ENCODE peak calls at places on chromosomes 16 and 17, in seven cellular contexts. R is small intestine; W is CD8-positive, alpha-beta memory T cell; M is mammary epithelial cell; S is right atrium auricular region; E is trophoblast cell; Q is heart left ventricle. I is an unnamed sample. For H3K27me3, the result is how much of the 10 kb centered on the place peaks cover.

GRCh38 chr17:77610980-77611641 is 347.4 kb upstream of the TNRC6C start:
- DNase-seq in R (no peak), W (no peak), M (no peak), S (no peak), E (no peak), Q (no peak), I (peak)

GRCh38 chr16:69073181-69073669 is 32.2 kb upstream of the HAS3 start:
- DNase-seq in R (peak), W (no peak), M (peak), S (no peak), E (peak), Q (no peak), I (no peak)

GRCh38 chr17:64603987-64604386 is 58.1 kb downstream of the SMURF2 start:
- DNase-seq in R (no peak), W (no peak), M (no peak), S (no peak), E (no peak), Q (no peak), I (no peak)

GRCh38 chr16:23504453-23505179 is 5.7 kb downstream of the GGA2 start:
- DNase-seq in R (no peak), W (peak), M (peak), S (peak), E (peak), Q (peak), I (peak)

GRCh38 chr16:47978491-47979490 is 177.0 kb downstream of the ABCC12 start:
- DNase-seq in R (no peak), W (no peak), M (peak), S (no peak), E (peak), Q (no peak), I (no peak)

GRCh38 chr16:56930516-56931252 is 1.3 kb upstream of the HERPUD1 start:
- DNase-seq in R (peak), W (no peak), M (no peak), S (no peak), E (no peak), Q (no peak), I (no peak)

GRCh38 chr17:72126575-72127486 is 6.0 kb downstream of the SOX9 start:
- DNase-seq in R (peak), W (no peak), M (peak), S (no peak), E (peak), Q (no peak), I (no peak)

GRCh38 chr16:84137287-84137686 is 7.7 kb downstream of the HSDL1 start:
- DNase-seq in R (no peak), W (no peak), M (no peak), S (no peak), E (no peak), Q (no peak), I (no peak)

GRCh38 chr17:21452377-21453143 is 76.4 kb downstream of the KCNJ12 start:
- DNase-seq in R (peak), W (no peak), M (peak), S (peak), E (peak), Q (peak), I (peak)

GRCh38 chr16:23651943-23652468 is 10.7 kb downstream of the DCTN5 start:
- DNase-seq in R (no peak), W (no peak), M (no peak), S (no peak), E (no peak), Q (no peak), I (no peak)

GRCh38 chr17:19958023-19958422 is 19.6 kb downstream of the AKAP10 start:
- DNase-seq in R (no peak), W (no peak), M (peak), S (no peak), E (peak), Q (no peak), I (no peak)

GRCh38 chr16:52569296-52569695 is 22.4 kb upstream of the TOX3 start:
- DNase-seq in R (peak), W (no peak), M (no peak), S (no peak), E (no peak), Q (no peak), I (no peak)

GRCh38 chr16:31382485-31383161 is 10.5 kb upstream of the ITGAD start:
- DNase-seq in R (peak), W (peak), M (peak), S (peak), E (peak), Q (peak), I (peak)

GRCh38 chr16:87041732-87042131 is 275.5 kb downstream of the C16orf95 start:
- DNase-seq in R (no peak), W (no peak), M (no peak), S (no peak), E (no peak), Q (no peak), I (no peak)

GRCh38 chr17:77287432-77288068 is 146.8 kb downstream of the SEC14L1 start:
- DNase-seq in R (peak), W (no peak), M (peak), S (peak), E (peak), Q (peak), I (no peak)

GRCh38 chr16:4386452-4386813 is 14.8 kb downstream of the VASN start:
- DNase-seq in R (no peak), W (no peak), M (no peak), S (no peak), E (no peak), Q (no peak), I (no peak)

GRCh38 chr16:11188801-11189740 is 66.9 kb downstream of the SOCS1 start:
- DNase-seq in R (no peak), W (no peak), M (no peak), S (no peak), E (no peak), Q (no peak), I (no peak)

GRCh38 chr16:88905563-88905962 is 39.1 kb upstream of the PABPN1L start:
- DNase-seq in R (no peak), W (no peak), M (no peak), S (no peak), E (no peak), Q (no peak), I (no peak)

GRCh38 chr17:77316651-77317050 is 175.9 kb downstream of the SEC14L1 start:
- DNase-seq in R (no peak), W (no peak), M (no peak), S (no peak), E (no peak), Q (no peak), I (no peak)

GRCh38 chr16:77723108-77723514 is 797 bp downstream of the NUDT7 start:
- DNase-seq in R (no peak), W (peak), M (peak), S (no peak), E (peak), Q (peak), I (peak)

GRCh38 chr17:73017653-73018052 is 74.8 kb downstream of the SLC39A11 start:
- DNase-seq in R (no peak), W (no peak), M (no peak), S (no peak), E (peak), Q (no peak), I (no peak)

GRCh38 chr16:12450381-12450780 is 353.3 kb downstream of the CPPED1 start:
- DNase-seq in R (no peak), W (no peak), M (no peak), S (no peak), E (no peak), Q (no peak), I (no peak)

GRCh38 chr16:12453832-12454231 is 349.9 kb downstream of the CPPED1 start:
- DNase-seq in R (no peak), W (no peak), M (no peak), S (no peak), E (peak), Q (no peak), I (no peak)

GRCh38 chr16:12449374-12449773 is 354.3 kb downstream of the CPPED1 start:
- DNase-seq in R (no peak), W (no peak), M (no peak), S (no peak), E (no peak), Q (no peak), I (no peak)

GRCh38 chr16:12452549-12452948 is 351.1 kb downstream of the CPPED1 start:
- DNase-seq in R (no peak), W (no peak), M (no peak), S (no peak), E (no peak), Q (no peak), I (no peak)

GRCh38 chr16:12449795-12450194 is 353.9 kb downstream of the CPPED1 start:
- DNase-seq in R (no peak), W (no peak), M (peak), S (no peak), E (no peak), Q (no peak), I (no peak)
- H3K27me3 ChIP-seq in R (under half), W (under half), M (under half), S (under half), E (under half), Q (under half), I (under half)

DNA sequence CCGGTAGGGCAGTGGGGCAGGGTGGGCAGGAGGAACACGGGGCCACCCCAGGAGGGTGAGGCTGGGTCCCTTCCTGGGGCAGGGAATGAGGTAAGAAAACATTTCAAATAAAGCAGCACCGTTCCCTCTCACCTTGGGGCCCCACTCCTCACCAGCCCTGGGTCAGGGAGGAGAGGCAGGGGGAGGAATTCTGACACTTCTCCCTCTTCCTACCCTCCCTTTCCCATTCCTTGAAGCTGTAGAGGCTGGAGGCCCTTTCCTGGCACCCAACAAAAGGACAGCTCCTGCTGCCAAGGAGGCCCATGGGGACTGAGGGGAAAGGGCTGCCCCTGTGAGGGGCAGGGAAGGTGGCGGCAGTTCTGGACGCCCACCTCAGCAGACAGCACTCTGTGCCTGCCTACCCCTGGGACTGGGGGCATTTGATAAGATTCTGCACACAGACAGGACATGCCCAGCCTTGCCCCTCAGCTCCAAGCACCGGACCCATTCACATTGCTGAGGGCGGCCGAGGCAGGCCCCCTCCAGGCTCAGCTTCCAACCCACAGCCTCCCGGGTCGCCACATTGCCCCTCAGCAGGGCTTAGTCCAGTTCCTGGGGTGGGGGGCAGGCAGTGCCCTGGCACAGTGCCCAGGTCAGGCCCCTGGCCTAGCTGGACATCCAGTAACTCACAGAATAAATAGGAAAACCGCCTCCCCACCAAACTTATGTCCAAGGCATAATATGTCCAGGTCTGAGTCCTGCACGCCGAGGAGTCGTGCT is 6.2 kb downstream of the ATXN7L3 start:
- DNase-seq in R (no peak), W (no peak), M (no peak), S (no peak), E (no peak), Q (peak), I (no peak)
- H3K27ac ChIP-seq in R (peak), W (no peak), M (no peak), S (no peak), E (peak), Q (no peak), I (no peak)

GRCh38 chr17:8073627-8074485 is 13.7 kb downstream of the ALOX12B start:
- DNase-seq in R (peak), W (peak), M (peak), S (peak), E (peak), Q (peak), I (no peak)

GRCh38 chr17:8071496-8071895 is 16.0 kb downstream of the ALOX12B start:
- DNase-seq in R (no peak), W (no peak), M (no peak), S (no peak), E (no peak), Q (no peak), I (no peak)

GRCh38 chr17:8075081-8075480 is 12.4 kb downstream of the ALOX12B start:
- DNase-seq in R (no peak), W (no peak), M (no peak), S (no peak), E (no peak), Q (no peak), I (no peak)

GRCh38 chr17:8072339-8072726 is 15.2 kb downstream of the ALOX12B start:
- DNase-seq in R (no peak), W (no peak), M (no peak), S (no peak), E (no peak), Q (no peak), I (no peak)

GRCh38 chr17:8072727-8073461 is 14.6 kb downstream of the ALOX12B start:
- DNase-seq in R (no peak), W (no peak), M (no peak), S (no peak), E (no peak), Q (no peak), I (no peak)
- H3K27me3 ChIP-seq in R (under half), W (under half), M (under half), S (under half), E (under half), Q (half or more), I (under half)

GRCh38 chr17:45222273-45222993 is 748 bp downstream of the FMNL1 start:
- DNase-seq in R (no peak), W (no peak), M (no peak), S (no peak), E (no peak), Q (peak), I (no peak)

GRCh38 chr17:45220079-45220478 is 1.6 kb upstream of the FMNL1 start:
- DNase-seq in R (no peak), W (no peak), M (no peak), S (no peak), E (no peak), Q (peak), I (no peak)

GRCh38 chr17:45222994-45223540 is 1.4 kb downstream of the FMNL1 start:
- DNase-seq in R (no peak), W (no peak), M (no peak), S (no peak), E (no peak), Q (peak), I (no peak)

GRCh38 chr17:45221997-45222272 is 250 bp downstream of the FMNL1 start:
- DNase-seq in R (no peak), W (no peak), M (no peak), S (no peak), E (no peak), Q (no peak), I (no peak)

GRCh38 chr17:45221081-45221996 is at the start of gene FMNL1:
- DNase-seq in R (no peak), W (peak), M (no peak), S (no peak), E (no peak), Q (peak), I (no peak)
- H3K27ac ChIP-seq in R (peak), W (peak), M (no peak), S (peak), E (no peak), Q (peak), I (no peak)

GRCh38 chr17:41735744-41736143 is 1.3 kb upstream of the HAP1 start:
- DNase-seq in R (no peak), W (no peak), M (no peak), S (no peak), E (no peak), Q (no peak), I (no peak)
- H3K27me3 ChIP-seq in R (under half), W (under half), M (under half), S (under half), E (under half), Q (under half), I (under half)

GRCh38 chr17:81470270-81470943 is 42.2 kb downstream of the ACTG1 start:
- DNase-seq in R (no peak), W (no peak), M (no peak), S (no peak), E (no peak), Q (peak), I (no peak)
- H3K27ac ChIP-seq in R (no peak), W (no peak), M (no peak), S (peak), E (no peak), Q (no peak), I (peak)

GRCh38 chr17:304461-304860 is 48.1 kb downstream of the RPH3AL start:
- DNase-seq in R (no peak), W (no peak), M (no peak), S (no peak), E (no peak), Q (peak), I (no peak)

GRCh38 chr17:307295-307691 is 45.3 kb downstream of the RPH3AL start:
- DNase-seq in R (no peak), W (no peak), M (no peak), S (no peak), E (no peak), Q (peak), I (no peak)

GRCh38 chr17:306116-306515 is 46.5 kb downstream of the RPH3AL start:
- DNase-seq in R (no peak), W (no peak), M (no peak), S (no peak), E (no peak), Q (peak), I (no peak)

GRCh38 chr17:306536-307294 is 45.9 kb downstream of the RPH3AL start:
- DNase-seq in R (no peak), W (no peak), M (no peak), S (no peak), E (no peak), Q (peak), I (no peak)

DNA sequence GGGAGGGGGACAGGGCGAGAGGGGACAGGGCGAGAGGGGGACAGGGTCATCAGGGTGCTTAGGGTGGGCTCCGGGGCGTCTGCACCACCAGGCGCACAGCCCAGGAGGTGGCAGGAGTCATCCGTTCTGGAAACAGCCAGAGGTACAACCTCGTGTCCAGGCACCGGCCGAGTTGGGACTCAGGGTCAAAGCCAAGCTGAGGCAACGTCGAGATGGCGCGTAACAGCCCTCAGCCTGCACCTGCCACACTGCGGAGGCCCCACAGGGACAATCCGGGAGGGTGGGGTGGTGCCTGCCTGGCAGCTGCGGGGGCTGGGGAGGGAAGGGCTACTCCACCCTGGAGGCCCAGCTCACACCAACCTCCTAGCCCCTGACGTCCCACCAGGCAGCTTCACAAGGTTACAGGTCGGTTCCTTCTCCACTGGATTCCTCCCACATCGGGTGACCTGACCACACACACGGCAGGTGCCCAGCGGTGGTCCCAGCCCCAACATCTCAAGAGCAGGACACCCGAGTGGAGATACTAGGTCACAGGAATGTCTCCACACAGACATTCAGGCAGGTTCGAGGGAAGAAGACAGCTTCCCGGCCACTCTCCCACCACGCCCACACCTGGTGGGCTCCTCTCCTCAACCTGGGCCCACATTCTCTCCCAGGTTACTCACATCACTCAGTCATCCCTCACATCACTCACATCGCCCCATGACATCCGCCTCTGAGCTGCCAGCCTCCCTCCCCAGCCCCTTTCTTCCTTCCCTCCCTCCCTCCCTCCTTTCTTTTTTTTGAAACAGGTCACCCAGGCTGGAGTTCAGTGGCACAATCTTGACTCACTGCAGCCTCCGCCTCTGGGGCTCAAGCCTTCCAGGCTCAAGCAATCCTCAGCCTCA is 47.3 kb downstream of the RPH3AL start:
- DNase-seq in R (peak), W (no peak), M (no peak), S (no peak), E (no peak), Q (peak), I (no peak)
- H3K27me3 ChIP-seq in R (under half), W (under half), M (under half), S (under half), E (under half), Q (under half), I (under half)

GRCh38 chr16:82062645-82063058 is 27.6 kb downstream of the HSD17B2 start:
- DNase-seq in R (no peak), W (no peak), M (peak), S (no peak), E (no peak), Q (no peak), I (no peak)
- H3K27ac ChIP-seq in R (no peak), W (no peak), M (peak), S (no peak), E (no peak), Q (no peak), I (no peak)

DNA sequence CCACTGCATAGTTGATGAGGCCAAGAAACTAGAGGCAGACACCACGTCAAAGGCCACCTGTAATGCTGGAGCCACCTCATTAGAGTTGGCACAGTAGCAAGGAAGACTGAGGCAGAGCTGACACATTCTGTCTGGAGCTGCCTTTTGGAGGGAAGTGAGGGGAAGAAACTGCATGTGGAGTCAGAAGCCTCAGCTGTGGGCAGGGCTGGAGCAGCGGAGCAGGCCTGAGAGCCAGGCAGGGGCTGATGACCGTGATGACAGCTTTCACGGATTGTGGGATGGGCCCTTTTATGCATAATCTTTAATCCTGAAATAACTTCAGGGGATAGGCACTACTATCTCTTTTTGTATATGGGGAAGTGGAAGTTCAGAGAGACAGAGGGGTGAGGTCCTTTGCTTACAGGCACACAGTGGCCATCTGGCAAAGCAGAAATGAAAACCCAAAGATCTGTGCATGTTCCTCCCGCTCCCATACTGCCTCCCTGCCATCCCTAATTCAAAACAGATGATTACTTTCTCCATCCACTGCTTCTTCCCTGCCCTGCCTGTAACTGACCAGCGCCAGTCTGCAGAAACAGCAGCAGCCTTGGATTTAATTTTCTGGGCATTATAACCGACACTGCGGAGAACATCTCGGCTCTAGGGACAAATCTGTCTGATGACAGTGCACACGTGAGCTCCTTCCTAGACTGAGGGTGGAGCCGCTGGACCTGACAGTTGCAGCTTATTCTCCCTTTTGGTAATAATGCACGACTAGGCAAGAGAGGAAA is 95.2 kb downstream of the UTP18 start:
- DNase-seq in R (no peak), W (no peak), M (no peak), S (no peak), E (no peak), Q (no peak), I (no peak)
- H3K27me3 ChIP-seq in R (under half), W (under half), M (under half), S (under half), E (under half), Q (under half), I (under half)

GRCh38 chr17:37425268-37425667 is 18.6 kb downstream of the TADA2A start:
- DNase-seq in R (no peak), W (no peak), M (no peak), S (no peak), E (no peak), Q (no peak), I (no peak)

GRCh38 chr17:37429039-37429438 is 22.4 kb downstream of the TADA2A start:
- DNase-seq in R (no peak), W (no peak), M (no peak), S (no peak), E (no peak), Q (no peak), I (no peak)

GRCh38 chr17:37417852-37418251 is 11.2 kb downstream of the TADA2A start:
- DNase-seq in R (no peak), W (no peak), M (no peak), S (no peak), E (no peak), Q (no peak), I (no peak)

GRCh38 chr17:37422971-37423625 is 16.4 kb downstream of the TADA2A start:
- DNase-seq in R (no peak), W (no peak), M (no peak), S (no peak), E (peak), Q (no peak), I (no peak)
- H3K27ac ChIP-seq in R (no peak), W (no peak), M (no peak), S (no peak), E (no peak), Q (no peak), I (no peak)